ENCODE peak calls at places on chromosomes 2 and 18, in ten cellular contexts. One of them, this sample, is unnamed.

GRCh38 chr18:22422909-22423548 is 5.3 kb upstream of the CTAGE1 start:
- DNase-seq in stimulated activated CD8-positive, alpha-beta memory T cell treated with anti-CD3 and anti-CD28 coated beads, Interleukin-15, amount 100 ng/mL, for 24 hours: no peak
- DNase-seq in HEK293T: no peak
- DNase-seq in small intestine: peak
- DNase-seq in lower lobe of right lung: peak
- DNase-seq in A172: peak
- DNase-seq in epithelial cell of esophagus: no peak
- DNase-seq in EH: peak
- DNase-seq in retina: no peak
- DNase-seq in uterus: no peak
- DNase-seq in this sample: peak

GRCh38 chr2:66581461-66582363 is 146.8 kb downstream of the MEIS1 start:
- DNase-seq in stimulated activated CD8-positive, alpha-beta memory T cell treated with anti-CD3 and anti-CD28 coated beads, Interleukin-15, amount 100 ng/mL, for 24 hours: no peak
- DNase-seq in uterus: peak
- DNase-seq in small intestine: no peak
- DNase-seq in A172: peak
- DNase-seq in HEK293T: no peak
- DNase-seq in lower lobe of right lung: no peak
- DNase-seq in epithelial cell of esophagus: peak
- DNase-seq in retina: peak
- DNase-seq in EH: peak
- DNase-seq in this sample: no peak

GRCh38 chr18:68438983-68439382 is 275.9 kb downstream of the TMX3 start:
- DNase-seq in epithelial cell of esophagus: peak
- DNase-seq in A172: peak
- DNase-seq in uterus: no peak
- DNase-seq in stimulated activated CD8-positive, alpha-beta memory T cell treated with anti-CD3 and anti-CD28 coated beads, Interleukin-15, amount 100 ng/mL, for 24 hours: no peak
- DNase-seq in HEK293T: no peak
- DNase-seq in retina: peak
- DNase-seq in lower lobe of right lung: no peak
- DNase-seq in EH: peak
- DNase-seq in small intestine: no peak
- DNase-seq in this sample: peak

GRCh38 chr2:240394549-240394948 is 40.9 kb upstream of the GPC1 start:
- DNase-seq in epithelial cell of esophagus: no peak
- DNase-seq in HEK293T: no peak
- DNase-seq in lower lobe of right lung: no peak
- DNase-seq in EH: no peak
- DNase-seq in A172: no peak
- DNase-seq in stimulated activated CD8-positive, alpha-beta memory T cell treated with anti-CD3 and anti-CD28 coated beads, Interleukin-15, amount 100 ng/mL, for 24 hours: no peak
- DNase-seq in retina: no peak
- DNase-seq in small intestine: no peak
- DNase-seq in uterus: no peak
- DNase-seq in this sample: no peak

GRCh38 chr2:65064728-65065552 is 8.7 kb downstream of the CEP68 start:
- DNase-seq in retina: peak
- DNase-seq in A172: peak
- DNase-seq in HEK293T: peak
- DNase-seq in epithelial cell of esophagus: peak
- DNase-seq in EH: peak
- DNase-seq in uterus: peak
- DNase-seq in stimulated activated CD8-positive, alpha-beta memory T cell treated with anti-CD3 and anti-CD28 coated beads, Interleukin-15, amount 100 ng/mL, for 24 hours: no peak
- DNase-seq in lower lobe of right lung: peak
- DNase-seq in small intestine: peak
- DNase-seq in this sample: peak

GRCh38 chr2:68565858-68566257 is 77.5 kb upstream of the PROKR1 start:
- DNase-seq in uterus: no peak
- DNase-seq in lower lobe of right lung: no peak
- DNase-seq in EH: peak
- DNase-seq in small intestine: no peak
- DNase-seq in A172: peak
- DNase-seq in retina: no peak
- DNase-seq in stimulated activated CD8-positive, alpha-beta memory T cell treated with anti-CD3 and anti-CD28 coated beads, Interleukin-15, amount 100 ng/mL, for 24 hours: no peak
- DNase-seq in epithelial cell of esophagus: peak
- DNase-seq in HEK293T: no peak
- DNase-seq in this sample: peak

GRCh38 chr18:79950440-79951341 is 762 bp downstream of the SLC66A2 start:
- DNase-seq in uterus: no peak
- DNase-seq in lower lobe of right lung: peak
- DNase-seq in A172: no peak
- DNase-seq in HEK293T: peak
- DNase-seq in stimulated activated CD8-positive, alpha-beta memory T cell treated with anti-CD3 and anti-CD28 coated beads, Interleukin-15, amount 100 ng/mL, for 24 hours: no peak
- DNase-seq in EH: peak
- DNase-seq in epithelial cell of esophagus: peak
- DNase-seq in retina: peak
- DNase-seq in small intestine: peak
- DNase-seq in this sample: peak

GRCh38 chr2:229313591-229313990 is 42.5 kb upstream of the PID1 start:
- DNase-seq in EH: peak
- DNase-seq in epithelial cell of esophagus: peak
- DNase-seq in HEK293T: no peak
- DNase-seq in A172: peak
- DNase-seq in small intestine: no peak
- DNase-seq in retina: no peak
- DNase-seq in stimulated activated CD8-positive, alpha-beta memory T cell treated with anti-CD3 and anti-CD28 coated beads, Interleukin-15, amount 100 ng/mL, for 24 hours: no peak
- DNase-seq in lower lobe of right lung: no peak
- DNase-seq in uterus: no peak
- DNase-seq in this sample: no peak

GRCh38 chr18:2978626-2979025 is 34.3 kb downstream of the LPIN2 start:
- DNase-seq in uterus: no peak
- DNase-seq in retina: no peak
- DNase-seq in A172: peak
- DNase-seq in HEK293T: no peak
- DNase-seq in epithelial cell of esophagus: peak
- DNase-seq in lower lobe of right lung: no peak
- DNase-seq in small intestine: no peak
- DNase-seq in EH: peak
- DNase-seq in stimulated activated CD8-positive, alpha-beta memory T cell treated with anti-CD3 and anti-CD28 coated beads, Interleukin-15, amount 100 ng/mL, for 24 hours: no peak
- DNase-seq in this sample: peak